ENCODE peak calls at places on chromosomes 12 and 14, in eight cellular contexts. E is right lobe of liver, N is heart right ventricle, S is BE2C, Z is GM12865, H is AG09309, F is K562, K is fibroblast of lung. P is an unnamed sample.

GRCh38 chr12:111149299-111149698 is 219.6 kb downstream of the PHETA1 start:
- DNase-seq in E (no peak), N (no peak), S (no peak), Z (no peak), H (no peak), F (no peak), K (no peak), P (no peak)

GRCh38 chr12:23834076-23834475 is 115.4 kb downstream of the SOX5 start:
- DNase-seq in E (no peak), N (no peak), S (no peak), Z (no peak), H (no peak), F (no peak), K (peak; percentile 18), P (no peak)

GRCh38 chr12:111359231-111359913 is 9.5 kb downstream of the PHETA1 start:
- DNase-seq in E (no peak), N (no peak), S (no peak), Z (no peak), H (no peak), F (no peak), K (no peak), P (no peak)

GRCh38 chr14:63134801-63135200 is 69.4 kb upstream of the RHOJ start:
- DNase-seq in E (no peak), N (no peak), S (peak; percentile 8), Z (no peak), H (no peak), F (peak; percentile 13), K (peak; percentile 62), P (no peak)

GRCh38 chr14:100155881-100156645 is 3.4 kb downstream of the DEGS2 start:
- DNase-seq in E (no peak), N (no peak), S (no peak), Z (no peak), H (no peak), F (no peak), K (no peak), P (no peak)

GRCh38 chr12:32399373-32400113 is at the start of gene FGD4:
- DNase-seq in E (peak; percentile 97), N (peak; percentile 88), S (peak; percentile 87), Z (peak; percentile 73), H (no peak), F (peak; percentile 68), K (peak; percentile 75), P (peak; percentile 16)

GRCh38 chr12:125983094-125983783 is 918.0 kb downstream of the AACS start:
- DNase-seq in E (peak; percentile 96), N (peak; percentile 11), S (peak; percentile 40), Z (no peak), H (no peak), F (peak; percentile 12), K (no peak), P (no peak)

GRCh38 chr12:59827767-59828166 is 231.9 kb downstream of the SLC16A7 start:
- DNase-seq in E (no peak), N (no peak), S (no peak), Z (no peak), H (no peak), F (no peak), K (no peak), P (no peak)

GRCh38 chr12:53795927-53796326 is 44.1 kb upstream of the CISTR start:
- DNase-seq in E (no peak), N (no peak), S (no peak), Z (no peak), H (no peak), F (no peak), K (no peak), P (no peak)

GRCh38 chr12:52683575-52684300 is 3.5 kb upstream of the KRT1 start:
- DNase-seq in E (no peak), N (no peak), S (no peak), Z (no peak), H (no peak), F (no peak), K (no peak), P (no peak)

GRCh38 chr12:131092911-131093901 is 139.5 kb downstream of the ADGRD1 start:
- DNase-seq in E (peak; percentile 42), N (peak; percentile 7), S (peak; percentile 6), Z (peak; percentile 88), H (no peak), F (no peak), K (no peak), P (peak; percentile 80)
- TF ChIP-seq CTCF in E (no peak), N (no peak), S (no peak), Z (peak; percentile 30), H (no peak), F (no peak), K (no peak), P (peak; percentile 28)

GRCh38 chr12:96108321-96108720 is 72.9 kb upstream of the LTA4H start:
- DNase-seq in E (peak; percentile 59), N (peak; percentile 40), S (no peak), Z (peak; percentile 23), H (no peak), F (no peak), K (no peak), P (no peak)
- H3K4me3 ChIP-seq in E (no peak overlapping the region), N (no peak overlapping the region), S (no peak overlapping the region), Z (no peak overlapping the region), H (no peak overlapping the region), F (no peak overlapping the region), K (no peak overlapping the region), P (no peak overlapping the region)

DNA sequence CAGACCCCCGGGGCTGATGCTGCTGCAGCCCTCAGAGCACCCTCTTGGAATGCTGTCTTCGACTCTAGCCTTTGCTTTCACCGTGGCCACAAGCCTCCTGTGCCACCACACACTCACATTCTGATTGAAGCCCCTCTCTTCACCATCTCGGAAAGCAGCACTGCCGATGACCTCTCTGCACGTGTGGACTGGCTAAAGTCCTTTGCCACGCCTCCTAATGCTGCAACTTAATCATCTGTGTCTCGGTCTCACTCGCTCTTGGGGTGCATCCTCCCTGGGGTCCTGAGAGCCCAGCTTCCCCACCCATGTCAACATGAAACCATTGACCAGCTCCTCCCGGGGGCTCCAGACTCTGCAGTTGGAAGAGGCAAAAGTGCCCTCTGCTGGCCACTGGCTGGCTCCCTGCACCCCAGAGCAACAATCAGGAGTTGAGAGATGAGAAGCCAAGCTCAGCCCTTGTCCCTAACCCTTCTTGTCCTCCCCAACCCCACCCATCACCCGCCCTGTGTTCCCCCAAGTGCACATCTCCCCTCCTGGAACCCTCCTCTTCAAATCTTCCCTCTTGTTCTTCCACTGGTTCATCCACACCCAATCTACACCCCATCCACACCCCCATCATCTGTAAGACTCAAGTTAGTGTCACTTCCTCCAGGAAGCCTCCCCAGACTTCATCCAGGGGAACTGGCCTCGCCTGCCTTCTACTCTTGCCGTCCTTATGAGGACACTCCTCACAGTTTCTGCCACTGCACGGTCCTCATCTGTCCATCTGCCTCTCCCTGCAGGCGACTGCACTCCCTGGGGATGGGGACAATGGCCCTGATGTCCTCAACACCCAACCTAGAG is 23.6 kb upstream of the FAM181A start:
- DNase-seq in E (no peak), N (no peak), S (peak; percentile 72), Z (no peak), H (no peak), F (no peak), K (no peak), P (no peak)
- TF ChIP-seq CTCF in E (no peak), N (peak; percentile 36), S (peak; percentile 83), Z (peak; percentile 17), H (peak; percentile 34), F (peak; percentile 40), K (no peak), P (peak; percentile 30)

DNA sequence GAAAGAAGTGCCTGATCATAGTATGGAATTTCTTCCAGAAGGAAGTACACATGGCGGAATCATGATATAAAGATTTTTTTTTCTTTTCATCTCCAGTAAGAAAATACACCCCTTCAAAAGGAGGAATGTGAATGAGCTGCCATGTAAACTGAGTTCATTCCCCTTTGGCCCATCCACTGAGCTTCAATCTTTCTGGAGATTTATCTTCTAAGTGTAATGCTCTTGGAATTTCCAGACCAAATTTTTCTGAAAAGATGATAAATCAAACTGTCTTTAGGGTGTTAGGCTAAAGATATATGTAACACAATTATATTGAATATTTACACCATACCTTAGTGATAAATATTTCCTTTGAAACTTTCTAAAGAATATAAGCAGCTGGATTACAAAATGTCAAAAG is 5.2 kb downstream of the DCN start:
- DNase-seq in E (no peak), N (no peak), S (no peak), Z (no peak), H (no peak), F (no peak), K (no peak), P (no peak)
- H3K4me3 ChIP-seq in E (no peak overlapping the region), N (peak overlapping the region; percentile 51), S (no peak overlapping the region), Z (no peak overlapping the region), H (no peak overlapping the region), F (no peak overlapping the region), K (peak overlapping the region; percentile 50), P (no peak overlapping the region)

GRCh38 chr14:59190372-59190771 is 1.9 kb downstream of the DAAM1 start:
- DNase-seq in E (no peak), N (no peak), S (peak; percentile 11), Z (peak; percentile 34), H (no peak), F (peak; percentile 9), K (no peak), P (no peak)
- TF ChIP-seq CTCF in E (no peak), N (no peak), S (peak; percentile 30), Z (peak; percentile 4), H (peak; percentile 14), F (no peak), K (peak; percentile 5), P (no peak)

GRCh38 chr12:112980491-112981158 is 2.3 kb downstream of the OAS2 start:
- DNase-seq in E (no peak), N (no peak), S (no peak), Z (peak; percentile 25), H (no peak), F (no peak), K (no peak), P (no peak)
- H3K4me3 ChIP-seq in E (no peak overlapping the region), N (peak overlapping the region; percentile 64), S (no peak overlapping the region), Z (peak overlapping the region; percentile 85), H (no peak overlapping the region), F (no peak overlapping the region), K (no peak overlapping the region), P (peak overlapping the region; percentile 97)

GRCh38 chr14:85438001-85438400 is 91.9 kb upstream of the FLRT2 start:
- DNase-seq in E (no peak), N (no peak), S (no peak), Z (no peak), H (no peak), F (no peak), K (no peak), P (no peak)
- TF ChIP-seq CTCF in E (no peak), N (no peak), S (no peak), Z (no peak), H (no peak), F (no peak), K (no peak), P (no peak)

P was measured in GM12864.